ENCODE peak calls at places on chromosomes 1 and 21, in seven cellular contexts. X is NCI-H345, S is fibroblast of lung, H is astrocyte of the spinal cord, D is NCI-H1436, A is midbrain, C is iris pigment epithelial cell. F is an unnamed sample.

GRCh38 chr1:198932351-198932991 is 293.6 kb downstream of the PTPRC start:
- DNase-seq in X (no peak), S (peak), H (peak), D (no peak), A (peak), C (peak), F (peak)

GRCh38 chr21:36297938-36298572 is 21.9 kb upstream of the MORC3 start:
- DNase-seq in X (no peak), S (no peak), H (no peak), D (no peak), A (no peak), C (peak), F (peak)

GRCh38 chr1:156508205-156508954 is 7.8 kb upstream of the MEF2D start:
- DNase-seq in X (no peak), S (peak), H (peak), D (no peak), A (peak), C (peak), F (no peak)

GRCh38 chr1:44417351-44418021 is 12.4 kb downstream of the RNF220 start:
- DNase-seq in X (peak), S (peak), H (peak), D (peak), A (peak), C (no peak), F (peak)

GRCh38 chr1:51715369-51715768 is 98.5 kb downstream of the OSBPL9 start:
- DNase-seq in X (no peak), S (no peak), H (no peak), D (no peak), A (no peak), C (no peak), F (no peak)

GRCh38 chr21:45556645-45557601 is 14.7 kb upstream of the SLC19A1 start:
- DNase-seq in X (no peak), S (no peak), H (no peak), D (no peak), A (peak), C (peak), F (peak)

GRCh38 chr1:154791292-154792278 is 78.5 kb downstream of the KCNN3 start:
- DNase-seq in X (peak), S (peak), H (peak), D (no peak), A (no peak), C (peak), F (no peak)

GRCh38 chr1:236176337-236177336 is 34.3 kb downstream of the GPR137B start:
- DNase-seq in X (no peak), S (peak), H (no peak), D (no peak), A (no peak), C (no peak), F (peak)

GRCh38 chr1:21668232-21669032 is 725 bp downstream of the RAP1GAP start:
- DNase-seq in X (no peak), S (no peak), H (no peak), D (no peak), A (no peak), C (no peak), F (no peak)

F was measured in Ammon's horn.